ENCODE peak calls at places on chromosome 20, in ten cellular contexts. R, V, P, H, A, E, Q, S, M and Z are unnamed samples. For H3K4me1, the result is how much of the 10 kb centered on the place peaks cover.

GRCh38 chr20:42074944-42075343 is 456.8 kb upstream of the CHD6 start:
- DNase-seq in E (no peak), P (no peak), S (no peak), V (no peak), M (no peak), H (no peak), Q (no peak), A (no peak), R (no peak), Z (no peak)

GRCh38 chr20:19072988-19073387 is 139.5 kb upstream of the SLC24A3 start:
- DNase-seq in S (no peak), H (no peak), V (no peak), Q (no peak), P (no peak), R (no peak), A (no peak), M (no peak), E (no peak), Z (no peak)

GRCh38 chr20:25039697-25040437 is 18.1 kb downstream of the ACSS1 start:
- DNase-seq in M (peak), E (peak), Q (no peak), A (peak), R (peak), P (peak), V (peak), H (peak), S (no peak), Z (peak)

GRCh38 chr20:48159156-48159971 is 374.1 kb upstream of the SULF2 start:
- DNase-seq in V (no peak), S (no peak), Q (no peak), P (no peak), R (no peak), M (no peak), E (no peak), A (no peak), H (no peak), Z (no peak)

GRCh38 chr20:46592580-46593362 is 42.3 kb upstream of the OCSTAMP start:
- DNase-seq in R (peak), P (no peak), M (no peak), A (no peak), S (no peak), H (no peak), E (no peak), Q (no peak), V (no peak), Z (no peak)

GRCh38 chr20:54078296-54078695 is 7.9 kb upstream of the BCAS1 start:
- DNase-seq in V (no peak), Q (peak), M (no peak), H (no peak), A (no peak), S (no peak), P (no peak), E (no peak), R (no peak), Z (no peak)

GRCh38 chr20:14744723-14745122 is 407.3 kb upstream of the FLRT3 start:
- DNase-seq in E (no peak), R (no peak), P (no peak), H (no peak), V (no peak), Q (no peak), S (no peak), M (no peak), A (no peak), Z (no peak)

GRCh38 chr20:574297-574942 is 30.8 kb upstream of the CSNK2A1 start:
- DNase-seq in R (no peak), M (no peak), E (peak), S (peak), P (no peak), A (no peak), V (no peak), Q (no peak), H (no peak), Z (no peak)

GRCh38 chr20:667351-668034 is 8.1 kb downstream of the SCRT2 start:
- DNase-seq in Q (peak), H (no peak), S (peak), P (peak), V (peak), E (peak), M (no peak), R (peak), A (peak), Z (peak)

GRCh38 chr20:46089076-46089337 is 755 bp downstream of the NCOA5 start:
- DNase-seq in H (no peak), S (peak), P (no peak), A (no peak), V (no peak), M (no peak), E (no peak), R (peak), Q (no peak), Z (no peak)

GRCh38 chr20:24698189-24698588 is 228.8 kb downstream of the SYNDIG1 start:
- DNase-seq in A (no peak), E (no peak), H (no peak), P (peak), V (no peak), S (no peak), R (no peak), M (peak), Q (peak), Z (no peak)

GRCh38 chr20:60095456-60095855 is 137.2 kb downstream of the CDH26 start:
- DNase-seq in E (peak), A (no peak), Q (no peak), H (no peak), P (no peak), M (no peak), S (no peak), V (no peak), R (no peak), Z (no peak)

GRCh38 chr20:47686545-47686944 is 98.7 kb downstream of the SULF2 start:
- DNase-seq in E (no peak), S (no peak), A (no peak), P (no peak), H (no peak), Q (no peak), R (no peak), V (no peak), M (no peak), Z (no peak)

GRCh38 chr20:8587246-8587645 is 455.2 kb downstream of the PLCB1 start:
- DNase-seq in M (no peak), H (no peak), V (no peak), S (no peak), P (no peak), R (no peak), Q (no peak), E (no peak), A (no peak), Z (no peak)

GRCh38 chr20:36128463-36129176 is 25.9 kb upstream of the EPB41L1 start:
- DNase-seq in Q (no peak), R (peak), V (no peak), P (no peak), M (no peak), H (no peak), A (no peak), S (no peak), E (no peak), Z (no peak)

GRCh38 chr20:36132802-36133211 is 21.7 kb upstream of the EPB41L1 start:
- DNase-seq in V (no peak), H (no peak), P (no peak), R (no peak), Q (peak), A (no peak), M (no peak), S (no peak), E (no peak), Z (peak)

GRCh38 chr20:36133821-36134220 is 20.7 kb upstream of the EPB41L1 start:
- DNase-seq in R (no peak), H (no peak), E (no peak), P (no peak), Q (no peak), S (no peak), M (no peak), A (no peak), V (no peak), Z (no peak)

GRCh38 chr20:36126836-36127529 is 27.6 kb upstream of the EPB41L1 start:
- DNase-seq in M (no peak), H (no peak), E (no peak), R (no peak), Q (no peak), P (no peak), A (no peak), S (peak), V (no peak), Z (no peak)

DNA sequence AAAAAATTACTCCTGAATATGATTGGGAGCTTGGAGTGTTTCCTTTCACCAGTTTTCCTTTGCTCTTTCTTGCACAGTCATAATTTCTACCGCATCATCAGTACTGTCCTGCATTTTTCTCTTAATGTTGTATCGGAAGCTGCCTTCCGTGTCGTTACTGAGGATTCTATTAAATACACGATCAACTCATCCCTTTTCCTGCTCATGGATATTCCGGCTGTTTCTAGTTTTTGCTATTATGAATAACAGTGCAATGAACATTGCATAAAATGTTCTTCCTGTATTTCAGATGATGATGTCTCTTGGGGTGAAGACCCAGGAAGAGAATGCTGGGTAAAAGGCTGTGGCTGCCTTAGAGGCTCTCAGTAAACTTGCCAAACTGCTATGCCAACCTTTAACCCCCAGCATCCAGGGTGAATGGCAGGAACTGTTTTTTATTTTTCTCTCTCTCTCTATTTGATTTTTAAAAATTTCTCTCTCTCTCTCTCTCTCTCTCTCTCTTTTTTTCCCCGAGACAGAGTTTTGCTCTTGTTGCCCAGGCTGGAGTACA is 24.1 kb upstream of the EPB41L1 start:
- DNase-seq in S (no peak), R (peak), Q (no peak), P (no peak), M (no peak), H (no peak), A (no peak), E (no peak), V (no peak), Z (no peak)
- H3K4me1 ChIP-seq in S (under half), R (under half), Q (under half), P (under half), M (under half), H (under half), A (under half), E (under half), V (under half), Z (under half)

GRCh38 chr20:63848003-63848911 is 13.0 kb upstream of the ABHD16B start:
- DNase-seq in V (peak), Q (no peak), E (peak), H (peak), M (peak), R (no peak), A (no peak), P (no peak), S (no peak), Z (no peak)
- H3K4me3 ChIP-seq in V (no peak), Q (no peak), E (no peak), H (no peak), M (no peak), R (no peak), A (no peak), P (no peak), S (no peak), Z (no peak)

GRCh38 chr20:58043866-58044140 is 184.7 kb downstream of the ANKRD60 start:
- DNase-seq in H (no peak), E (no peak), Q (no peak), A (no peak), V (no peak), R (no peak), S (no peak), M (no peak), P (peak), Z (no peak)
- H3K27ac ChIP-seq in H (no peak), E (no peak), Q (no peak), A (no peak), V (no peak), R (no peak), S (no peak), M (no peak), P (no peak), Z (no peak)

DNA sequence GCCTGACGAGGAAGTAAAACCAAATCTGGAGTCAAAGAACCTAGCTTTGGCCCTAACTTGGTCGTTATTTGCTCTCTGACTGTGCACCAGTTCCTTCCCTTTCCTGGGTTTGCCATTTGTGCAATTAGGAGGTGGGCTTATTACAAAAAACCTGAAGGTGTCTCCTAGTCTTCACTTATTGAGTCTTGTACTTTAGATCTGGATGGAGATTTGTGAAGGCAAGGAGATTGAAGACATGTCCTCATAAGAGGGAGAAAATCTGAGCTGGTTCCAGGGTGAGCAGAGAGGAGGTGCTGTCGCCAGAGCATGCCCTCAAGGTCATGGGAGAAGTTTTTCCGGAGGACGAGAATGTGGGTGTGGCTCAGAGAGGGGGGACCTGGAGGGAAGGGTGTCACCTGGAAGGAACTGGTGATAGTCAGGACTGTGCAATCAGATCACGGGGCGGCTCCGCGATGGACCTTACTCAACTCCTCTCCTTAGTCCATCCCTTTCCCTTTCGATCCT is 703 bp upstream of the ACSS2 start:
- DNase-seq in V (no peak), R (no peak), H (no peak), M (no peak), A (no peak), P (no peak), E (no peak), S (no peak), Q (peak), Z (peak)
- H3K4me1 ChIP-seq in V (half or more), R (under half), H (under half), M (under half), A (under half), P (under half), E (under half), S (under half), Q (under half), Z (under half)